ENCODE peak calls at places on chromosomes 12 and 14, in seven cellular contexts. B is transverse colon; P is mammary epithelial cell; H is HCT116; Q is breast epithelium; N is CD8-positive, alpha-beta memory T cell; A is aorta. J is an unnamed sample.

GRCh38 chr12:98997-99396 is 32.4 kb downstream of the IQSEC3 start:
- DNase-seq in P (no peak), N (no peak), B (no peak), Q (no peak), H (no peak), A (no peak), J (no peak)

GRCh38 chr12:9813821-9814798 is 13.2 kb upstream of the KLRF1 start:
- DNase-seq in Q (peak), H (peak), B (peak), A (peak), N (peak), P (peak), J (peak)

GRCh38 chr12:24798335-24798734 is 150.6 kb downstream of the BCAT1 start:
- DNase-seq in P (no peak), A (no peak), Q (no peak), H (no peak), N (no peak), B (no peak), J (no peak)

GRCh38 chr14:35332517-35333346 is 40.5 kb downstream of the PSMA6 start:
- DNase-seq in B (peak), P (peak), N (peak), Q (no peak), A (no peak), H (no peak), J (peak)

GRCh38 chr12:47107446-47107845 is 27.7 kb upstream of the AMIGO2 start:
- DNase-seq in A (no peak), N (no peak), H (no peak), B (no peak), Q (no peak), P (no peak), J (no peak)

GRCh38 chr12:6230321-6231110 is 30.3 kb downstream of the CD9 start:
- DNase-seq in N (peak), B (peak), A (no peak), Q (peak), P (peak), H (no peak), J (no peak)

GRCh38 chr14:44029933-44030332 is 477.1 kb downstream of the FSCB start:
- DNase-seq in P (peak), Q (no peak), B (no peak), N (no peak), A (no peak), H (no peak), J (no peak)

GRCh38 chr12:104957388-104958008 is 592 bp downstream of the SLC41A2 start:
- DNase-seq in A (no peak), Q (no peak), N (no peak), B (peak), P (no peak), H (no peak), J (peak)

GRCh38 chr14:32998433-32998832 is 59.8 kb downstream of the NPAS3 start:
- DNase-seq in P (peak), B (no peak), Q (no peak), N (no peak), H (no peak), A (no peak), J (no peak)

GRCh38 chr12:32502693-32503510 is 103.5 kb downstream of the FGD4 start:
- DNase-seq in A (no peak), H (no peak), Q (peak), B (no peak), P (peak), N (no peak), J (no peak)

GRCh38 chr12:64419696-64420095 is 15.5 kb downstream of the XPOT start:
- DNase-seq in N (no peak), A (no peak), Q (no peak), P (no peak), H (no peak), B (no peak), J (no peak)

GRCh38 chr12:50536831-50537537 is 32.2 kb downstream of the DIP2B start:
- DNase-seq in A (no peak), N (no peak), B (no peak), P (no peak), Q (no peak), H (no peak), J (no peak)

GRCh38 chr12:22228022-22228875 is 106.3 kb downstream of the ST8SIA1 start:
- DNase-seq in N (no peak), B (no peak), Q (no peak), P (peak), H (no peak), A (no peak), J (no peak)

GRCh38 chr14:38992067-38992835 is 110.8 kb downstream of the SEC23A start:
- DNase-seq in B (no peak), A (no peak), Q (no peak), P (no peak), N (no peak), H (no peak), J (no peak)

GRCh38 chr12:86334071-86334470 is 77.9 kb upstream of the MGAT4C start:
- DNase-seq in A (no peak), P (no peak), B (no peak), H (no peak), N (no peak), Q (no peak), J (no peak)

GRCh38 chr12:88646824-88647223 is 66.6 kb upstream of the KITLG start:
- DNase-seq in N (no peak), B (no peak), A (no peak), P (no peak), H (no peak), Q (no peak), J (no peak)

GRCh38 chr12:109113661-109114321 is 2.6 kb upstream of the ACACB start:
- DNase-seq in B (no peak), N (no peak), Q (no peak), A (no peak), P (no peak), H (no peak), J (no peak)

GRCh38 chr12:25771062-25771461 is 187.4 kb upstream of the RASSF8 start:
- DNase-seq in A (no peak), N (no peak), Q (no peak), H (no peak), P (peak), B (no peak), J (no peak)

GRCh38 chr14:26191123-26191522 is 406.7 kb downstream of the NOVA1 start:
- DNase-seq in P (no peak), B (no peak), Q (no peak), H (no peak), A (no peak), N (no peak), J (no peak)

GRCh38 chr12:14952295-14952995 is 9.0 kb downstream of the ARHGDIB start:
- DNase-seq in A (no peak), H (peak), B (peak), Q (peak), N (peak), P (peak), J (no peak)

GRCh38 chr12:12336049-12336411 is 14.0 kb downstream of the MANSC1 start:
- DNase-seq in P (peak), B (no peak), A (no peak), N (no peak), Q (no peak), H (no peak), J (no peak)

GRCh38 chr14:73007835-73008234 is 19.1 kb downstream of the ZFYVE1 start:
- DNase-seq in Q (no peak), P (no peak), H (no peak), N (no peak), A (no peak), B (no peak), J (peak)

GRCh38 chr12:6697584-6698351 is 2.8 kb downstream of the PIANP start:
- DNase-seq in H (peak), B (peak), A (peak), Q (no peak), P (peak), N (no peak), J (peak)

GRCh38 chr12:52165096-52165855 is 26.5 kb downstream of the KRT80 start:
- DNase-seq in N (no peak), A (no peak), P (no peak), H (no peak), B (no peak), Q (no peak), J (no peak)

GRCh38 chr14:105069554-105069886 is 4.3 kb upstream of the GPR132 start:
- DNase-seq in Q (no peak), B (no peak), N (no peak), A (peak), P (no peak), H (no peak), J (no peak)
- H3K4me3 ChIP-seq in Q (no peak), B (no peak), N (no peak), A (no peak), P (no peak), H (no peak), J (no peak)

GRCh38 chr12:110426300-110426910 is 22.9 kb upstream of the ANAPC7 start:
- DNase-seq in A (no peak), Q (no peak), P (no peak), N (no peak), B (no peak), H (no peak), J (no peak)

GRCh38 chr12:110436231-110436630 is 13.9 kb downstream of the ARPC3 start:
- DNase-seq in N (no peak), A (no peak), P (no peak), B (no peak), Q (no peak), H (no peak), J (no peak)

DNA sequence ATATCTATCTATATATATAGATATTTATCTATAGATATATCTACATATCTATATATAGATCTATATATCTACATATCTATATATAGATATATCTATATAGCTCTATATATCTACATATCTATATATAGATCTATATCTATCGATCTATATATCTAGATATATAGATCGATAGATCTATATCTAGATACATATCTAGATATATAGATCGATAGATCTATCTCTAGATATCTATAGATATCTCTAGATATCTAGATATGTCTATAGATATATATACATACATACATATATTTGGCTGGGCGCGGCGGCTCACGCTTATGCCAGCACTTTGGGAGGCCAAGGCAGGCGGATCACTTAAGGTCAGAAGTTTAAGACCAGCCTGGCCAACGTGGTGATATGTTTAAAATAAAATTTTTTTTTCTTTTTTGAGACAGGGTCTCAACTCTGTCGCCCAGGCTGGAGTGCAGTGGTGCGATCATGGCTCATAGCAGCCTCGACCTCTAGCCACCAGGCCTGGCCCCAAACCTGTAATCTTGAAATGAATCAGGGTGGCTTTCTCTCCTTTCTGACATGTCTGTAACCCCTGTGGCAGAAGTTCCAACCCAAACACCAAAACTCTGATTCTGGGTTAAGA is 18.1 kb downstream of the ARPC3 start:
- DNase-seq in Q (no peak), B (no peak), A (no peak), P (no peak), N (no peak), H (no peak), J (no peak)
- H3K4me3 ChIP-seq in Q (peak), B (no peak), A (no peak), P (no peak), N (no peak), H (no peak), J (peak)

DNA sequence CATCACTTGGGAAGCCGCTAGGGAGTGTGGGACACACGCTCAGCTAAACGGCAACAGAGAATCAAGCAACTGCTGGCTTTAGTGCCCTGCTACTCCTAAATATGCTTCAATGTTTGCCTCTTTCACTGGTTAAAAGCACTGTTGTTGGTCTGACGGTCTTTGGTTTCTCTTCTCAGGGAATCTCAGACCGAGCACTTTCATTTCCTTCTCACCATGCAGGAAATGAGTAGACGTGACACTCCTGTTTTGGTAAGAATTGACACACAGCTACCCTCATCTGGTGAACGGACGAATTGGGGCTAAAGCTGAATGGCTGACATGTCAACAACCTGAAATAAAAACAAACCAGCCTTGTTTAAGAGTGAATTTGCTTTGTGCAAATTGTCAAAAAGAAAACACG is 57.5 kb upstream of the PIWIL1 start:
- DNase-seq in N (no peak), Q (no peak), B (no peak), H (no peak), P (no peak), A (no peak), J (no peak)
- H3K4me3 ChIP-seq in N (no peak), Q (peak), B (no peak), H (no peak), P (no peak), A (peak), J (no peak)

GRCh38 chr12:110266381-110266909 is 14.6 kb upstream of the ATP2A2 start:
- DNase-seq in Q (no peak), A (no peak), N (no peak), P (no peak), H (no peak), B (no peak), J (peak)
- H3K4me3 ChIP-seq in Q (peak), A (no peak), N (no peak), P (no peak), H (no peak), B (no peak), J (no peak)

GRCh38 chr12:27142102-27142721 is 59.8 kb upstream of the C12orf71 start:
- DNase-seq in N (peak), H (peak), Q (peak), B (peak), P (peak), A (no peak), J (peak)

GRCh38 chr12:27140478-27140969 is 58.1 kb upstream of the C12orf71 start:
- DNase-seq in P (no peak), H (no peak), Q (no peak), N (no peak), A (no peak), B (no peak), J (no peak)

GRCh38 chr12:27148373-27148772 is 66.0 kb upstream of the C12orf71 start:
- DNase-seq in B (no peak), P (no peak), N (no peak), Q (no peak), H (no peak), A (no peak), J (no peak)

GRCh38 chr12:27148791-27149190 is 66.4 kb upstream of the C12orf71 start:
- DNase-seq in H (no peak), N (no peak), Q (no peak), B (no peak), A (no peak), P (no peak), J (no peak)

GRCh38 chr12:27143676-27144075 is 61.3 kb upstream of the C12orf71 start:
- DNase-seq in P (no peak), A (no peak), B (no peak), H (no peak), N (no peak), Q (no peak), J (no peak)
- H3K4me3 ChIP-seq in P (no peak), A (no peak), B (no peak), H (no peak), N (no peak), Q (no peak), J (no peak)

DNA sequence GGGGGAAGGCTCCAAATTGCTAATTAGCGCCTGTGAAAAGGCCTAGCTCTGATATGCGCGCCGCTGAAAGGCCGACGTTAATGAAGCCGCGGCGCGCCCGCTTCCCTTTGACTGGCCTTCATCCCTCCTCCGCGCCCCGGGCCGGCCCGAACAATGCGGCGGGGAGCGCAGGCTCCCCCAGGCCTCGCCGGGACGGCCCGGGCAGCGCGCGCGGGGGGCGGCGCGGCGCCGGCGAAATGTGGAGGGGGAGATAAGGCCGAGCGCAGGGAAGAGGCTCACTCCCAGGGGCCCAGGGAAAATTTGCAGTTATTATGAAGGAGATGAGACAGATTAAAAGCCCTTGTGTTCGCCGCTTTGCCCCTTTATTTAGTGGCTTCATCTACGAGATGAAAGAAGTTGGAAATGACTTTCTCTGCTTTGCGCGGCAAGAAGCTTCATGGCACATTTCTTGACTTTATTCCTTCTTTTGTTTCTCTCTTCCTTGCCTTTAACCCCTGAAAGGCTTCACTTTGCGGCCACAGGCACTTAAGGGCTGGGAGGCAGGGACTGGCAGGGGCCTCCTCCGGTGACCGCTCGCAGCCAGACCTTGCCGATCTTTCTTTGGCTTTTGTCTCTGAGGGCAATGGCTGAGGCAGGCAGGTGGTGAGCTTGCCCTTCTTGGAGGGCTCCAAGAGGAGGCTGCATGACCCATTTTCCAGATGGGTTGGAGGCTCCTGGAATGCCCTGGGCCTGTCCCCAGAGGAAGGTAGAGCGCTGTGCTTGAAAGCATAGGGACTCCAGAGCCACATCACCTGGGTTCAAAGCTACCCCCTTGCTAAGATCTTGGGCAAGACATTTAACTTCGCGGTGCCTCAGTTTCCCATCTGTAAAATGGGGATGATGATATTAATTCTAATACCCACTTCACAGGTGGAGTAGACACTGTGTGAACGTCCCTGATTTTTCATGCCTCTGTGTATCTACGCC is 12.7 kb upstream of the GPATCH2L start:
- DNase-seq in H (no peak), A (no peak), N (no peak), B (no peak), P (no peak), Q (no peak), J (no peak)
- H3K4me3 ChIP-seq in H (no peak), A (peak), N (no peak), B (no peak), P (no peak), Q (peak), J (no peak)

DNA sequence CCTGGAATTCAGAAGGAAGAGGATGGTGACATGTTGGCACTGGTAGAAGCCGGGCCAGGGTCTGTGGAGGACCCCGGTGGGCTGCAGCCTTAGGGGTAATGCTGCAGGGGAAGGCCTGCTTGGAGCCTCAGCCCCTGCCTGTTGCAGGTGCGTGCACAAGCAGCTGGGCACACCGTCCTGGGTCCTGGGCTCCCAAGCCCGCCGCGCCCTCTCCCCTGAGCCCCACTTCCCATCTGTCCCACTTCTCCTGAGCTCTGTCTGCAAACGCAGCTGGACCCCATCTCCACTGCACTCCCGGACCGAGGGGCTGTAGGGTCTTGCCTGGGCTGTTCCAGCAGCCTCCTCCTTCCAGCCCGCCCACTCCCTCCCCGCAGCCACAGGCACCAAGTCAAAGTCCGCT is 116.8 kb downstream of the GLT1D1 start:
- DNase-seq in B (no peak), A (no peak), Q (no peak), H (no peak), P (no peak), N (no peak), J (no peak)
- H3K4me3 ChIP-seq in B (no peak), A (no peak), Q (no peak), H (no peak), P (no peak), N (no peak), J (no peak)